ENCODE peak calls at places on chromosomes 7 and 10, in four cellular contexts. S is mucosa of descending colon; W is nephron progenitor cell; G is activated CD8-positive, alpha-beta T cell treated with anti-CD3 and anti-CD28 coated beads for 36 hours. Y is an unnamed sample.

GRCh38 chr10:11403116-11403515 is 208.3 kb downstream of the USP6NL start:
- DNase-seq in S (peak; percentile 66), W (no peak), G (peak; percentile 83), Y (no peak)

GRCh38 chr7:52944916-52945315 is 90.5 kb upstream of the POM121L12 start:
- DNase-seq in S (no peak), W (no peak), G (no peak), Y (no peak)

GRCh38 chr7:148611692-148612091 is 21.1 kb downstream of the C7orf33 start:
- DNase-seq in S (no peak), W (no peak), G (no peak), Y (no peak)

GRCh38 chr10:7408494-7409044 is 2.3 kb downstream of the SFMBT2 start:
- DNase-seq in S (peak; percentile 66), W (peak; percentile 77), G (peak; percentile 63), Y (peak; percentile 60)

GRCh38 chr10:32413513-32413912 is 32.4 kb upstream of the CCDC7 start:
- DNase-seq in S (no peak), W (no peak), G (peak; percentile 69), Y (no peak)

GRCh38 chr7:16905300-16906044 is 23.7 kb upstream of the AGR3 start:
- DNase-seq in S (no peak), W (no peak), G (no peak), Y (no peak)

GRCh38 chr7:73717991-73718405 is 1.5 kb downstream of the STX1A start:
- DNase-seq in S (peak; percentile 64), W (no peak), G (peak; percentile 94), Y (no peak)

GRCh38 chr7:156919132-156919713 is 26.2 kb upstream of the LMBR1 start:
- DNase-seq in S (no peak), W (no peak), G (no peak), Y (no peak)

GRCh38 chr7:157432957-157433576 is 96.3 kb downstream of the DNAJB6 start:
- DNase-seq in S (no peak), W (peak; percentile 64), G (peak; percentile 80), Y (peak; percentile 75)

GRCh38 chr10:68598978-68599753 is 39.0 kb downstream of the TET1 start:
- DNase-seq in S (peak; percentile 57), W (peak; percentile 25), G (no peak), Y (peak; percentile 8)

GRCh38 chr7:117011419-117012260 is 58.3 kb downstream of the ST7 start:
- DNase-seq in S (no peak), W (no peak), G (no peak), Y (no peak)

GRCh38 chr7:99095698-99096097 is 48.2 kb downstream of the SMURF1 start:
- DNase-seq in S (no peak), W (no peak), G (no peak), Y (no peak)

Y was measured in HEK293T.